ENCODE peak calls at places on chromosomes 3 and 15, in seven cellular contexts. E is fibroblast of the aortic adventitia, W is fibroblast of lung, U is B cell, B is spleen, F is fibroblast of pulmonary artery, T is osteocyte. Y is an unnamed sample.

GRCh38 chr3:78204977-78205376 is 1165.1 kb downstream of the ROBO2 start:
- DNase-seq in E (peak; percentile 51), W (peak; percentile 85), U (no peak), B (no peak), F (peak; percentile 67), T (no peak), Y (peak; percentile 35)

GRCh38 chr3:23832523-23832922 is 26.8 kb downstream of the UBE2E1 start:
- DNase-seq in E (no peak), W (peak; percentile 26), U (no peak), B (no peak), F (no peak), T (no peak), Y (no peak)

GRCh38 chr3:131386429-131386926 is 4.9 kb downstream of the NUDT16 start:
- DNase-seq in E (no peak), W (no peak), U (no peak), B (peak; percentile 88), F (peak; percentile 55), T (no peak), Y (no peak)

GRCh38 chr15:43776101-43776717 is 557 bp downstream of the ELL3 start:
- DNase-seq in E (no peak), W (no peak), U (peak; percentile 91), B (peak; percentile 91), F (no peak), T (no peak), Y (no peak)

GRCh38 chr3:149441662-149442442 is 32.6 kb upstream of the TM4SF4 start:
- DNase-seq in E (no peak), W (no peak), U (no peak), B (no peak), F (no peak), T (no peak), Y (peak; percentile 43)

GRCh38 chr15:99981839-99982658 is 248.8 kb upstream of the LYSMD4 start:
- DNase-seq in E (no peak), W (no peak), U (no peak), B (no peak), F (no peak), T (no peak), Y (no peak)

GRCh38 chr15:92930776-92931175 is 30.7 kb downstream of the CHD2 start:
- DNase-seq in E (peak; percentile 65), W (peak; percentile 97), U (no peak), B (no peak), F (peak; percentile 51), T (no peak), Y (peak; percentile 91)

GRCh38 chr3:66200147-66200546 is 20.7 kb upstream of the SLC25A26 start:
- DNase-seq in E (no peak), W (no peak), U (no peak), B (no peak), F (no peak), T (no peak), Y (no peak)

GRCh38 chr3:54999159-54999558 is 71.3 kb upstream of the LRTM1 start:
- DNase-seq in E (peak; percentile 88), W (peak; percentile 96), U (no peak), B (no peak), F (peak; percentile 95), T (no peak), Y (peak; percentile 76)

GRCh38 chr3:126699011-126699410 is 5.0 kb upstream of the CHCHD6 start:
- DNase-seq in E (no peak), W (no peak), U (no peak), B (no peak), F (no peak), T (no peak), Y (no peak)

GRCh38 chr15:77889009-77889806 is 188.3 kb downstream of the TBC1D2B start:
- DNase-seq in E (no peak), W (peak; percentile 5), U (no peak), B (no peak), F (no peak), T (no peak), Y (no peak)

GRCh38 chr3:8500208-8500961 is 1.2 kb upstream of the LMCD1 start:
- DNase-seq in E (peak; percentile 71), W (peak; percentile 89), U (no peak), B (no peak), F (peak; percentile 61), T (no peak), Y (peak; percentile 51)

GRCh38 chr3:56048333-56048732 is 419.9 kb downstream of the ERC2 start:
- DNase-seq in E (no peak), W (no peak), U (no peak), B (no peak), F (no peak), T (no peak), Y (no peak)

GRCh38 chr3:99638244-99638948 is at the start of gene COL8A1:
- DNase-seq in E (peak; percentile 56), W (peak; percentile 92), U (no peak), B (no peak), F (peak; percentile 77), T (peak; percentile 96), Y (peak; percentile 39)

GRCh38 chr3:170840291-170840859 is 29.6 kb downstream of the RPL22L1 start:
- DNase-seq in E (peak; percentile 25), W (peak; percentile 40), U (no peak), B (no peak), F (no peak), T (no peak), Y (no peak)

GRCh38 chr3:143135150-143135549 is 15.6 kb downstream of the CHST2 start:
- DNase-seq in E (peak; percentile 94), W (peak; percentile 99), U (no peak), B (no peak), F (peak; percentile 96), T (no peak), Y (peak; percentile 96)

GRCh38 chr15:69253156-69253555 is 45.6 kb upstream of the PAQR5 start:
- DNase-seq in E (peak; percentile 92), W (peak; percentile 95), U (no peak), B (no peak), F (peak; percentile 86), T (no peak), Y (peak; percentile 86)

GRCh38 chr3:18071833-18072232 is 329.4 kb upstream of the TBC1D5 start:
- DNase-seq in E (no peak), W (peak; percentile 30), U (no peak), B (no peak), F (no peak), T (no peak), Y (no peak)

GRCh38 chr3:155356594-155357370 is 63.3 kb upstream of the STRIT1 start:
- DNase-seq in E (no peak), W (peak; percentile 6), U (no peak), B (no peak), F (peak; percentile 1), T (no peak), Y (no peak)

GRCh38 chr3:112390783-112391641 is 58.1 kb downstream of the CD200 start:
- DNase-seq in E (peak; percentile 100), W (peak; percentile 99), U (no peak), B (no peak), F (peak; percentile 99), T (no peak), Y (peak; percentile 76)

GRCh38 chr15:85382942-85383341 is 2.5 kb downstream of the AKAP13 start:
- DNase-seq in E (no peak), W (no peak), U (no peak), B (no peak), F (no peak), T (no peak), Y (no peak)

GRCh38 chr3:58047806-58048205 is 39.6 kb downstream of the FLNB start:
- DNase-seq in E (peak; percentile 74), W (peak; percentile 98), U (no peak), B (no peak), F (peak; percentile 78), T (no peak), Y (peak; percentile 95)

GRCh38 chr15:85964471-85964870 is 115.2 kb upstream of the AGBL1 start:
- DNase-seq in E (no peak), W (peak; percentile 68), U (no peak), B (no peak), F (no peak), T (no peak), Y (no peak)

GRCh38 chr15:87902772-87903388 is 353.7 kb downstream of the NTRK3 start:
- DNase-seq in E (no peak), W (no peak), U (no peak), B (no peak), F (peak; percentile 1), T (no peak), Y (no peak)

GRCh38 chr3:86990734-86991481 is at the start of gene VGLL3:
- DNase-seq in E (peak; percentile 81), W (peak; percentile 90), U (no peak), B (peak; percentile 76), F (peak; percentile 88), T (peak; percentile 98), Y (peak; percentile 84)
- TF ChIP-seq CTCF in E (peak; percentile 42), W (peak; percentile 35), U (no peak), B (no peak), F (peak; percentile 32), T (peak; percentile 52), Y (peak; percentile 61)

GRCh38 chr3:107525101-107525953 is 2.6 kb downstream of the BBX start:
- DNase-seq in E (peak; percentile 25), W (peak; percentile 30), U (peak; percentile 22), B (peak; percentile 86), F (peak; percentile 20), T (no peak), Y (no peak)
- TF ChIP-seq CTCF in E (no peak), W (no peak), U (no peak), B (no peak), F (no peak), T (no peak), Y (no peak)

DNA sequence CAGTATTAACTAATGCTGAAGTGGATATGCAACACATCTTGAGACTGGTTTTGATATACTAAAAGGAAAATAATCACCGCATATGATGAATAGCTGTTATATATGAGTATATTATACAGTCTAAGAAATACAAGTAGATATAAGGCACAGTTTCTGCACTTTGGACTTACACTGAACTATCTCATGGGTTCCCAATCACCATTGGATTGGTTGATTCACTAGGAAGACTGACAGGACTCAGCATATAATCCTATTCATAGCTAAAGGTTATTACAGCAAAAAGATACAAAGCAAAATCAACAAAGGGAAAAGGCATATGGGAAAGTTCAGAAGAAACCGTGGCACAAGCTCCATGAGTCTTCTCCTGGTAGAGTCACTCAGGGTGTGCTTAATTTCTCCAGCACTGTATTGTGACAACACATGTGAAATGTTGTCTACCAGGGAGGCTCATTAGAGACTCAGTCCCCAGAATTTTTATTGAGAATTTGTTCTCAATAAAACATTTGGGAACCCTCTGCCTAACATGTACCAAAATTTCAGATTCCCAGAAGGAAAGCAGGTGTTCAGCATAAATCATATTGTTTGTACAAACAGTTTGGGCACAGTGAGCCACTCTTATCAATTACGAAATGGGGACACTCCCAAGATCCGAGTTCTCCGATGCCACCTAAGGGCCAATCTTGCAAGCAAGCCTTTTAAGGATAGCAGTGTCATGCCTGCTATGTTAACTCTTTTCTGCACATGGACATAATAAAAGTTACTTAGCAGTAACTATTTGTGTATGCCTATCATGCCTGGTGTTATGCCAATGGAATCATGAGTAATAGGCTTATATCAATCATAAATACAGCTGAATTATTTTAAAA is 26.8 kb downstream of the CMC1 start:
- DNase-seq in E (peak; percentile 2), W (no peak), U (no peak), B (no peak), F (no peak), T (no peak), Y (peak; percentile 1)
- TF ChIP-seq CTCF in E (no peak), W (no peak), U (no peak), B (no peak), F (no peak), T (no peak), Y (no peak)

GRCh38 chr3:43348852-43349574 is 62.7 kb downstream of the SNRK start:
- DNase-seq in E (no peak), W (no peak), U (no peak), B (no peak), F (no peak), T (no peak), Y (no peak)
- TF ChIP-seq CTCF in E (no peak), W (no peak), U (no peak), B (no peak), F (no peak), T (no peak), Y (no peak)

GRCh38 chr3:38131621-38132369 is 5.1 kb downstream of the ACAA1 start:
- DNase-seq in E (peak; percentile 42), W (peak; percentile 25), U (peak; percentile 22), B (no peak), F (peak; percentile 60), T (peak; percentile 79), Y (peak; percentile 13)
- TF ChIP-seq CTCF in E (peak; percentile 65), W (peak; percentile 76), U (peak; percentile 30), B (no peak), F (peak; percentile 71), T (peak; percentile 58), Y (peak; percentile 76)